ENCODE peak calls at places on chromosomes 5 and 9, in five cellular contexts. E is AG08395, V is HTR-8/SVneo, J is cardiac muscle cell, W is pancreas. U is an unnamed sample.
A peak's percentile ranks its signal among the peaks of the same experiment; 100 is the strongest.

GRCh38 chr5:541148-541887 is 17.1 kb upstream of the SLC9A3 start:
- DNase-seq in E (no peak), V (no peak), J (no peak), W (peak; percentile 52), U (peak; percentile 70)

GRCh38 chr5:140175367-140176027 is 509 bp downstream of the CYSTM1 start:
- DNase-seq in E (peak; percentile 78), V (peak; percentile 59), J (peak; percentile 87), W (peak; percentile 88), U (peak; percentile 85)

GRCh38 chr5:9437741-9438240 is 108.1 kb downstream of the SEMA5A start:
- DNase-seq in E (peak; percentile 34), V (no peak), J (no peak), W (no peak), U (no peak)

GRCh38 chr9:129584136-129584535 is 36.8 kb downstream of the C9orf50 start:
- DNase-seq in E (peak; percentile 90), V (peak; percentile 62), J (peak; percentile 70), W (no peak), U (no peak)

GRCh38 chr5:154811653-154812465 is 38.5 kb downstream of the FAXDC2 start:
- DNase-seq in E (peak; percentile 85), V (peak; percentile 50), J (peak; percentile 39), W (peak; percentile 72), U (no peak)

GRCh38 chr5:171424726-171425125 is 5.3 kb downstream of the FGF18 start:
- DNase-seq in E (no peak), V (peak; percentile 53), J (no peak), W (peak; percentile 24), U (no peak)

GRCh38 chr9:15469862-15470261 is 40.9 kb downstream of the PSIP1 start:
- DNase-seq in E (no peak), V (no peak), J (no peak), W (no peak), U (no peak)

GRCh38 chr5:14449052-14449661 is 132.4 kb upstream of the OTULINL start:
- DNase-seq in E (peak; percentile 70), V (peak; percentile 80), J (no peak), W (no peak), U (no peak)

GRCh38 chr9:131679261-131680020 is 60.4 kb downstream of the RAPGEF1 start:
- DNase-seq in E (no peak), V (no peak), J (no peak), W (no peak), U (no peak)

GRCh38 chr5:169300468-169301385 is at the start of gene SLIT3:
- DNase-seq in E (peak; percentile 93), V (peak; percentile 81), J (peak; percentile 93), W (peak; percentile 66), U (no peak)

GRCh38 chr5:14173419-14174234 is 30.5 kb downstream of the TRIO start:
- DNase-seq in E (no peak), V (no peak), J (no peak), W (no peak), U (no peak)

GRCh38 chr9:82127993-82128710 is 139.6 kb downstream of the SPATA31D1 start:
- DNase-seq in E (no peak), V (no peak), J (no peak), W (no peak), U (no peak)

U was measured in upper lobe of left lung.